ENCODE peak calls at places on chromosomes 6 and 20, in five cellular contexts. I is lower leg skin, S is IMR-90, K is uterus, L is Peyer's patch. H is an unnamed sample.

GRCh38 chr6:106620931-106621672 is 8.2 kb downstream of the RTN4IP1 start:
- DNase-seq in K (no peak), L (no peak), I (no peak), S (peak), H (no peak)

GRCh38 chr6:137549106-137549505 is 54.9 kb upstream of the OLIG3 start:
- DNase-seq in L (no peak), K (no peak), I (no peak), S (no peak), H (no peak)

GRCh38 chr6:70811788-70812187 is 144.1 kb downstream of the SMAP1 start:
- DNase-seq in I (no peak), L (no peak), S (peak), K (no peak), H (no peak)

GRCh38 chr6:69796081-69796626 is 656 bp downstream of the LMBRD1 start:
- DNase-seq in I (no peak), K (no peak), S (peak), L (peak), H (peak)

GRCh38 chr6:135423649-135424128 is 73.9 kb downstream of the AHI1 start:
- DNase-seq in S (peak), I (no peak), L (no peak), K (no peak), H (no peak)

GRCh38 chr6:127933852-127934840 is 33.3 kb upstream of the THEMIS start:
- DNase-seq in L (no peak), S (no peak), I (no peak), K (no peak), H (no peak)

GRCh38 chr20:6767166-6767535 is 335 bp upstream of the BMP2 start:
- DNase-seq in I (peak), K (peak), S (no peak), L (no peak), H (no peak)

GRCh38 chr6:138540468-138540867 is 41.2 kb upstream of the NHSL1 start:
- DNase-seq in K (no peak), L (no peak), S (peak), I (no peak), H (no peak)

GRCh38 chr6:168756009-168756634 is 315.1 kb downstream of the SMOC2 start:
- DNase-seq in I (no peak), S (no peak), L (no peak), K (no peak), H (no peak)

GRCh38 chr20:48766205-48766604 is 61.6 kb downstream of the PREX1 start:
- DNase-seq in I (no peak), L (no peak), S (no peak), K (no peak), H (no peak)

GRCh38 chr20:4171538-4172116 is 156.3 kb upstream of the RNF24 start:
- DNase-seq in L (no peak), I (no peak), S (peak), K (no peak), H (no peak)

GRCh38 chr20:24654425-24654824 is 185.0 kb downstream of the SYNDIG1 start:
- DNase-seq in K (no peak), I (no peak), S (no peak), L (no peak), H (no peak)

GRCh38 chr20:37451616-37452015 is 69.4 kb upstream of the NNAT start:
- DNase-seq in K (no peak), I (no peak), S (no peak), L (no peak), H (no peak)

GRCh38 chr20:3367125-3367524 is 40.3 kb downstream of the DNAAF9 start:
- DNase-seq in L (no peak), S (no peak), I (no peak), K (no peak), H (no peak)

GRCh38 chr20:48332555-48332954 is 495.2 kb downstream of the PREX1 start:
- DNase-seq in L (no peak), K (no peak), S (peak), I (no peak), H (no peak)

GRCh38 chr6:156752666-156753301 is 24.4 kb upstream of the ARID1B start:
- DNase-seq in K (no peak), I (no peak), S (no peak), L (peak), H (peak)

GRCh38 chr20:50305636-50306477 is 115.2 kb downstream of the CEBPB start:
- DNase-seq in K (peak), S (no peak), L (no peak), I (peak), H (no peak)

GRCh38 chr6:53192590-53193232 is 44.1 kb upstream of the GCM1 start:
- DNase-seq in I (no peak), S (no peak), K (no peak), L (no peak), H (peak)

GRCh38 chr6:68635706-68636513 is 828 bp downstream of the ADGRB3 start:
- DNase-seq in L (no peak), K (peak), I (no peak), S (no peak), H (peak)

GRCh38 chr20:39691151-39691862 is 729.2 kb downstream of the DHX35 start:
- DNase-seq in L (no peak), I (no peak), S (no peak), K (no peak), H (no peak)

GRCh38 chr6:39426057-39426592 is 103.6 kb upstream of the KCNK16 start:
- DNase-seq in I (no peak), K (no peak), L (no peak), S (peak), H (no peak)

GRCh38 chr6:108635505-108636226 is 74.9 kb downstream of the FOXO3 start:
- DNase-seq in K (no peak), L (no peak), S (no peak), I (no peak), H (no peak)

GRCh38 chr6:132819405-132820145 is 5.2 kb downstream of the RPS12 start:
- DNase-seq in L (no peak), S (peak), K (no peak), I (no peak), H (no peak)

GRCh38 chr6:141561154-141561553 is 571.6 kb upstream of the GJE1 start:
- DNase-seq in I (no peak), S (no peak), K (no peak), L (no peak), H (no peak)

GRCh38 chr6:30684386-30685156 is 1.9 kb downstream of the PPP1R18 start:
- DNase-seq in K (no peak), S (peak), L (peak), I (peak), H (no peak)

GRCh38 chr20:19083136-19083621 is 129.3 kb upstream of the SLC24A3 start:
- DNase-seq in S (no peak), I (no peak), K (no peak), L (no peak), H (no peak)

GRCh38 chr20:52160805-52161204 is 30.8 kb downstream of the ZFP64 start:
- DNase-seq in I (no peak), L (no peak), K (no peak), S (no peak), H (no peak)

GRCh38 chr20:52154575-52154974 is 37.0 kb downstream of the ZFP64 start:
- DNase-seq in S (no peak), K (no peak), L (no peak), I (no peak), H (no peak)

GRCh38 chr20:52160049-52160448 is 31.5 kb downstream of the ZFP64 start:
- DNase-seq in K (no peak), I (no peak), S (no peak), L (no peak), H (no peak)
- TF ChIP-seq POLR2A in K (no peak), I (no peak), S (no peak), L (no peak), H (no peak)

DNA sequence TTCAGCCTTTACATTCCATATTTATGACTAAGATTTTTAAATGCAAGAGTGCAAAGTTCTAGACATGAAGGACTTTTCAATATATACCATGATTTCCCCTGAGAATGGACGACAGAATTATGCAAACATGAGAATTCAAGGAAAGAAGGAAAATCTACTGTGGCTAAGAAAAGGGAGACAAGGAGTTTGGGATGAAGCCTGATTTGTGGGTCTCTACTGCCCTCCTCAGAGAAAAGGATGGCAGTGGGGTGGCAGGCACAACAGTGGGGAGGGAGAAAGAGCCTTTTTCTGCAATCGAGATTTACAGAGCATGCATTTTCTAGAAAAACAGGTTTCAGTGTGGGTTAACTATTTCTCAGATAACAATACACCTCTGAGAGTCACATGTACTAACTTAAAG is 466.9 kb upstream of the NRSN1 start:
- DNase-seq in I (no peak), S (peak), K (no peak), L (no peak), H (peak)
- TF ChIP-seq POLR2A in I (no peak), S (no peak), K (no peak), L (no peak), H (no peak)

DNA sequence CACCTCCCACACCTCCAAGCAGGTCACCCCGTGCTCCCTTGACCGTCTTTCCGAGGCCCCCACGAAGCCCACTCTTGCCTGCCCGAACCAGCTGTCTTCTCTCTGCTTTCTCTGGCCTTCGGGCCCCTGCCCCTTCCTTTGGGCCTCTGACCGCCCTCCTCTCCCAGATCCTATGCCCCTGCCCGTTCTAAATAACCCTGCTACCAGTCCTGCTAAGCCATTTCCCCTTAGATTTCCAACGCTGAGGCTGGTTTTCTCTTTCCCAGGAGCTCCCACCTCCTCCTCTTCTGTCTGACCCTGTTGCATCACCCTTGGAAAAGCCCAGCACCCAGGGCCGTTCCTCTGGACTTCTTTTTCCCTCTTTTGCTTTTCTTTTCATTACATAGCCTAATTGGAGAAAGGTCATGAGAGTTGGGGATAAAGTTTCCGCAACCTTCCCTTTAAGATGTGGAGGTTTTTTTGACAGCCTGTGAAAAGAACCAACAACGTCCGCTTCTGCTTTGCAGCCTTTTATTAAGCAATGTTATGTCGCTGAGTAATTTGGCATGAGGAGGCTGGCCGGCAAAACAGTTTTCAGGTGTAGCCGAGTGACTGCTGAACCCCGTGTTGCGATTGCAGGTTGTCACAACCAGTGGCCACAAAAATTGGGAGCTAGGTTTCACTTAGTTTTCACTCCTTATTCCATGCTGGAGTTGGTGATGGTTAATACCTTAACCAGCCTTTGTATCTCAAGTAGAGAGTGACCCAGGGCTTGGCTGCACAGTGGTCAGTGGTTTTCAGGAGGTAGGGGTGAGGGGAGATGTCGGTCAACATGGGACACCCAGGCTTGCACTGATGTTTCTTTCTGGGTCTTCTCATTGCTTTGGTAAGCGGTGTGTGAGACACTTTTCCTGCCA is 970 bp downstream of the BLTP3A start:
- DNase-seq in K (peak), I (peak), L (peak), S (peak), H (peak)
- TF ChIP-seq POLR2A in K (no peak), I (no peak), L (no peak), S (no peak), H (no peak)

GRCh38 chr20:62159835-62160234 is 16.3 kb downstream of the SS18L1 start:
- DNase-seq in I (no peak), L (no peak), K (no peak), S (peak), H (no peak)

GRCh38 chr20:62158088-62158400 is 14.5 kb downstream of the SS18L1 start:
- DNase-seq in L (no peak), S (no peak), K (no peak), I (no peak), H (no peak)

GRCh38 chr20:62158541-62158940 is 15.0 kb downstream of the SS18L1 start:
- DNase-seq in L (no peak), K (no peak), S (no peak), I (no peak), H (no peak)

GRCh38 chr20:62160253-62160652 is 16.7 kb downstream of the SS18L1 start:
- DNase-seq in L (no peak), I (no peak), S (no peak), K (no peak), H (no peak)

GRCh38 chr20:62159052-62159451 is 15.5 kb downstream of the SS18L1 start:
- DNase-seq in K (no peak), S (no peak), L (no peak), I (no peak), H (no peak)
- TF ChIP-seq POLR2A in K (no peak), S (no peak), L (no peak), I (no peak), H (no peak)

DNA sequence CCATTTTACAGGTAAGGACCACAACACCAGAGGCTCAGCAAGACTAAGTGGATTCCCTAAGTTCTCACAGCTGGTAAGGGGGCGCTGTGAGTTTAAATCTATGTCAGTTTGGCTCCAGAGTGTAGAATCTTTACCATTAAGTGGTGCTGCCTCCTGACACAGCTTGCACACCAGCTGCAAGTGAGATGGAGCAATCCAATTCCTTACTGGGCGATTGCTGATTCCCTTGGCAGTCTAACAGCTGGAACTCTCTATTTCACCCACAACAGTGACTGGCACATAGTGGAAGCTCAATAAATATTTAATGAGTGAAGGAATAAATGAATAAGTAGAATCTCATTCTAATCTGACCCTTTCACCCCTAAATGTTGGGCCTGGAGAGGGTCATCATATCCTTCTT is 176.7 kb downstream of the CLIC5 start:
- DNase-seq in L (no peak), I (no peak), K (no peak), S (no peak), H (no peak)
- TF ChIP-seq POLR2A in L (no peak), I (no peak), K (no peak), S (no peak), H (no peak)

GRCh38 chr20:34872604-34873224 is at the start of gene GGT7:
- DNase-seq in K (peak), S (peak), I (peak), L (peak), H (peak)
- TF ChIP-seq POLR2A in K (no peak), S (no peak), I (no peak), L (no peak), H (no peak)

DNA sequence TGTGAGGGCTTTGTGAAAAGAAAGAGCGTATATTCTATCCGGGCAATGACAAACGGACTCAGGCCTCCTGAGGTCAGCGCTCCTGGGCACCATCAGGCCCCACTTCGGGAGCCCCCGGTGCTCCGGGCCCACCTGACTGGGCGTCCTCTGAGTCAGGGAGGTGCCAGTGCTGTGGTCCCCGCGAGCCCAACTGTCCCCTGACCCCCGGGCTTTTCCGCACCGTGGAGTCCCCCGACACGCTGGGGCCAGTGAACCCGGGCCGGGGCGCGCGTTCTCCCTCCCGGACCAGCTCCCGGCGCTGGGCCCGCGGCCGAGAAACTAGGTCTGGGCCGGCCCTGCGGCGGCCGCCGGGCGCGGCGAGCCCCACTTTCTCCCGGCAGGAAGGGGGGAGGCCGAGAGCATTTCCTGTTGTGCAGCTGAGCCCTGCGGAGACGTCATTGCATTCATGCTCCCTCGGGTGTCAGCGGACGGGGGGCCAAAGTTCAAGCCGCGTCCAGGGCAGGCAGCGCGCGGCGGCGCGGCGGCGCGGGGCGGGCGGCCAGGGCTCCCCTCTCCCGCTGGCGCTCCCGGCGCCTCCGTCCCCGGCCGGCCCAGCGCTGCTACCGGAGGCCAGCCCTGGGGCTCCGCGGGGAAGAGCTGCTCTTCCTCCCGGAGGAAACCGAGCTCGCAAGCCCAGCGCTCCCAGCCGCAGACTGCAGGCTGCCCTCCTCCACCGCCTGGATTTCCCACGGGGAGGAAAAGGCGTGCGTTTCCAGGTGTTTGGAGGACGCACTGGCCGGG is 18.3 kb downstream of the HIVEP2 start:
- DNase-seq in L (peak), S (peak), K (peak), I (peak), H (peak)
- TF ChIP-seq POLR2A in L (peak), S (peak), K (no peak), I (no peak), H (no peak)

GRCh38 chr6:43823390-43823789 is 53.4 kb downstream of the VEGFA start:
- DNase-seq in K (no peak), L (no peak), I (no peak), S (no peak), H (no peak)

GRCh38 chr6:43817192-43817591 is 47.2 kb downstream of the VEGFA start:
- DNase-seq in L (no peak), K (no peak), I (no peak), S (peak), H (no peak)

GRCh38 chr6:43823879-43824740 is 54.1 kb downstream of the VEGFA start:
- DNase-seq in L (no peak), S (no peak), I (no peak), K (no peak), H (no peak)

GRCh38 chr6:43821101-43821886 is 51.3 kb downstream of the VEGFA start:
- DNase-seq in I (no peak), L (no peak), K (no peak), S (no peak), H (no peak)

GRCh38 chr6:43820486-43820885 is 50.5 kb downstream of the VEGFA start:
- DNase-seq in S (no peak), I (no peak), L (no peak), K (no peak), H (no peak)
- TF ChIP-seq POLR2A in S (no peak), I (no peak), L (no peak), K (no peak), H (no peak)